ENCODE peak calls at places on chromosome 19, in five cellular contexts. One of them, this sample, is unnamed.

GRCh38 chr19:38134538-38135149 is 89.4 kb downstream of the DPF1 start:
- DNase-seq in esophagus squamous epithelium: no peak
- DNase-seq in right lobe of liver: no peak
- DNase-seq in H1: no peak
- DNase-seq in astrocyte: no peak
- DNase-seq in this sample: no peak

GRCh38 chr19:52981329-52981728 is 18.6 kb upstream of the ZNF816 start:
- DNase-seq in esophagus squamous epithelium: no peak
- DNase-seq in astrocyte: no peak
- DNase-seq in H1: no peak
- DNase-seq in right lobe of liver: no peak
- DNase-seq in this sample: no peak

GRCh38 chr19:50058425-50058824 is 32.6 kb downstream of the ZNF473 start:
- DNase-seq in right lobe of liver: no peak
- DNase-seq in esophagus squamous epithelium: no peak
- DNase-seq in H1: no peak
- DNase-seq in astrocyte: no peak
- DNase-seq in this sample: no peak

GRCh38 chr19:46611791-46612190 is 10.7 kb downstream of the CALM3 start:
- DNase-seq in H1: no peak
- DNase-seq in right lobe of liver: no peak
- DNase-seq in esophagus squamous epithelium: no peak
- DNase-seq in astrocyte: no peak
- DNase-seq in this sample: no peak

GRCh38 chr19:48656840-48657474 is 11.0 kb upstream of the CA11 start:
- DNase-seq in H1: no peak
- DNase-seq in astrocyte: peak; percentile 93
- DNase-seq in esophagus squamous epithelium: no peak
- DNase-seq in right lobe of liver: no peak
- DNase-seq in this sample: no peak

GRCh38 chr19:45145270-45146189 is 15.3 kb downstream of the NKPD1 start:
- DNase-seq in right lobe of liver: no peak
- DNase-seq in astrocyte: no peak
- DNase-seq in H1: no peak
- DNase-seq in esophagus squamous epithelium: no peak
- DNase-seq in this sample: no peak

GRCh38 chr19:10430505-10431253 is 10.3 kb downstream of the PDE4A start:
- DNase-seq in astrocyte: no peak
- DNase-seq in right lobe of liver: peak; percentile 66
- DNase-seq in H1: no peak
- DNase-seq in esophagus squamous epithelium: no peak
- DNase-seq in this sample: peak; percentile 76

GRCh38 chr19:53076984-53077383 is 26.2 kb downstream of the ZNF160 start:
- DNase-seq in right lobe of liver: peak; percentile 27
- DNase-seq in esophagus squamous epithelium: no peak
- DNase-seq in H1: peak; percentile 79
- DNase-seq in astrocyte: peak; percentile 12
- DNase-seq in this sample: peak; percentile 29

GRCh38 chr19:42529248-42529764 is 1.0 kb upstream of the CEACAM1 start:
- DNase-seq in right lobe of liver: peak; percentile 70
- DNase-seq in H1: peak; percentile 49
- DNase-seq in astrocyte: no peak
- DNase-seq in esophagus squamous epithelium: no peak
- DNase-seq in this sample: peak; percentile 68

GRCh38 chr19:33407716-33408115 is 34.2 kb downstream of the CEBPG start:
- DNase-seq in esophagus squamous epithelium: no peak
- DNase-seq in astrocyte: no peak
- DNase-seq in H1: no peak
- DNase-seq in right lobe of liver: peak; percentile 28
- DNase-seq in this sample: no peak

GRCh38 chr19:29188289-29188688 is 24.7 kb downstream of the UQCRFS1 start:
- DNase-seq in esophagus squamous epithelium: no peak
- DNase-seq in H1: no peak
- DNase-seq in astrocyte: no peak
- DNase-seq in right lobe of liver: no peak
- DNase-seq in this sample: no peak

GRCh38 chr19:38532939-38533338 is 84.8 kb downstream of the MAP4K1 start:
- DNase-seq in H1: no peak
- DNase-seq in astrocyte: no peak
- DNase-seq in esophagus squamous epithelium: no peak
- DNase-seq in right lobe of liver: no peak
- DNase-seq in this sample: no peak

GRCh38 chr19:51111606-51112005 is 3.4 kb upstream of the CTU1 start:
- DNase-seq in astrocyte: no peak
- DNase-seq in H1: no peak
- DNase-seq in esophagus squamous epithelium: no peak
- DNase-seq in right lobe of liver: no peak
- DNase-seq in this sample: no peak

GRCh38 chr19:44645407-44646048 is 1.8 kb downstream of the PVR start:
- DNase-seq in right lobe of liver: peak; percentile 7
- DNase-seq in astrocyte: no peak
- DNase-seq in esophagus squamous epithelium: no peak
- DNase-seq in H1: no peak
- DNase-seq in this sample: no peak

GRCh38 chr19:40165362-40165937 is 25.8 kb upstream of the MAP3K10 start:
- DNase-seq in H1: peak; percentile 61
- DNase-seq in right lobe of liver: peak; percentile 36
- DNase-seq in esophagus squamous epithelium: no peak
- DNase-seq in astrocyte: no peak
- DNase-seq in this sample: peak; percentile 27

GRCh38 chr19:46080561-46080960 is 39.8 kb upstream of the IGFL4 start:
- DNase-seq in right lobe of liver: peak; percentile 52
- DNase-seq in esophagus squamous epithelium: no peak
- DNase-seq in astrocyte: peak; percentile 100
- DNase-seq in H1: no peak
- DNase-seq in this sample: no peak

GRCh38 chr19:6480843-6481415 is 658 bp downstream of the DENND1C start:
- DNase-seq in astrocyte: no peak
- DNase-seq in right lobe of liver: no peak
- DNase-seq in H1: no peak
- DNase-seq in esophagus squamous epithelium: no peak
- DNase-seq in this sample: no peak

GRCh38 chr19:39701291-39701690 is 3.0 kb upstream of the LGALS14 start:
- DNase-seq in H1: no peak
- DNase-seq in astrocyte: no peak
- DNase-seq in esophagus squamous epithelium: no peak
- DNase-seq in right lobe of liver: no peak
- DNase-seq in this sample: no peak

GRCh38 chr19:8640402-8641004 is 10.1 kb downstream of the NFILZ start:
- DNase-seq in H1: no peak
- DNase-seq in esophagus squamous epithelium: no peak
- DNase-seq in astrocyte: no peak
- DNase-seq in right lobe of liver: peak; percentile 66
- DNase-seq in this sample: no peak

GRCh38 chr19:24063312-24063711 is 23.7 kb upstream of the ZNF254 start:
- DNase-seq in right lobe of liver: no peak
- DNase-seq in esophagus squamous epithelium: no peak
- DNase-seq in H1: no peak
- DNase-seq in astrocyte: no peak
- DNase-seq in this sample: no peak

GRCh38 chr19:34837262-34837661 is 64.2 kb upstream of the ZNF599 start:
- DNase-seq in esophagus squamous epithelium: no peak
- DNase-seq in astrocyte: no peak
- DNase-seq in right lobe of liver: no peak
- DNase-seq in H1: no peak
- DNase-seq in this sample: peak; percentile 46

GRCh38 chr19:34838753-34839431 is 65.9 kb upstream of the ZNF599 start:
- DNase-seq in astrocyte: no peak
- DNase-seq in esophagus squamous epithelium: no peak
- DNase-seq in right lobe of liver: peak; percentile 54
- DNase-seq in H1: peak; percentile 56
- DNase-seq in this sample: peak; percentile 29

GRCh38 chr19:34838248-34838647 is 65.2 kb upstream of the ZNF599 start:
- DNase-seq in right lobe of liver: no peak
- DNase-seq in astrocyte: no peak
- DNase-seq in H1: no peak
- DNase-seq in esophagus squamous epithelium: no peak
- DNase-seq in this sample: no peak

GRCh38 chr19:34844254-34844653 is 71.2 kb upstream of the ZNF599 start:
- DNase-seq in astrocyte: no peak
- DNase-seq in H1: no peak
- DNase-seq in right lobe of liver: no peak
- DNase-seq in esophagus squamous epithelium: no peak
- DNase-seq in this sample: no peak

GRCh38 chr19:34841780-34842179 is 68.8 kb upstream of the ZNF599 start:
- DNase-seq in esophagus squamous epithelium: no peak
- DNase-seq in astrocyte: no peak
- DNase-seq in H1: no peak
- DNase-seq in right lobe of liver: no peak
- DNase-seq in this sample: no peak
- H3K27ac ChIP-seq in esophagus squamous epithelium: no peak overlapping the region
- H3K27ac ChIP-seq in astrocyte: no peak overlapping the region
- H3K27ac ChIP-seq in H1: no peak overlapping the region
- H3K27ac ChIP-seq in right lobe of liver: no peak overlapping the region
- H3K27ac ChIP-seq in this sample: no peak overlapping the region

GRCh38 chr19:55490478-55491436 is 2.5 kb downstream of the SSC5D start:
- DNase-seq in right lobe of liver: no peak
- DNase-seq in astrocyte: no peak
- DNase-seq in H1: no peak
- DNase-seq in esophagus squamous epithelium: no peak
- DNase-seq in this sample: no peak
- H3K27ac ChIP-seq in right lobe of liver: no peak overlapping the region
- H3K27ac ChIP-seq in astrocyte: no peak overlapping the region
- H3K27ac ChIP-seq in H1: no peak overlapping the region
- H3K27ac ChIP-seq in esophagus squamous epithelium: peak overlapping the region; percentile 70
- H3K27ac ChIP-seq in this sample: no peak overlapping the region

DNA sequence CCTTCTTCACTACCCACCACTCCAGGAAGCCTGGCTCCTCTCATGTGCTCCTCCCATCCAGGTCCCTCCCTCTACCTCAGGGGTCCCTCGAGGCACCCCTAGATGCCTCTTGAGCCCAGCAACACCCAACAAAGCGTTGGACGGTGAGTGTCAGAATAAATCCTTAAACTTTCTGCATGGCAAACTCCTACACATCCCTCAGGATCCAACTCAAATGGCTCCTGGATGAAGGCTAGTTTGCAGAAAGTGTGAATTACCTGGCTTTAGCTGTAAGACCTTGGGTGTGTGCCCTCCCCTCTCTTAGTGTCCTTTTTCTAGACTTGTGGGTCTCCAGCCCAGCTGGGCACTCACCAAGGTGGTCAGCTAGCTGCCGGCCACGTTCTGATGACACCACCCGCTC is 5.4 kb downstream of the MPV17L2 start:
- DNase-seq in H1: no peak
- DNase-seq in right lobe of liver: no peak
- DNase-seq in astrocyte: no peak
- DNase-seq in esophagus squamous epithelium: no peak
- DNase-seq in this sample: no peak
- H3K27ac ChIP-seq in H1: no peak overlapping the region
- H3K27ac ChIP-seq in right lobe of liver: no peak overlapping the region
- H3K27ac ChIP-seq in astrocyte: no peak overlapping the region
- H3K27ac ChIP-seq in esophagus squamous epithelium: no peak overlapping the region
- H3K27ac ChIP-seq in this sample: no peak overlapping the region

GRCh38 chr19:938233-938923 is 12.5 kb downstream of the ARID3A start:
- DNase-seq in H1: no peak
- DNase-seq in right lobe of liver: no peak
- DNase-seq in astrocyte: no peak
- DNase-seq in esophagus squamous epithelium: no peak
- DNase-seq in this sample: no peak

GRCh38 chr19:941292-942132 is 15.7 kb downstream of the ARID3A start:
- DNase-seq in H1: no peak
- DNase-seq in esophagus squamous epithelium: no peak
- DNase-seq in right lobe of liver: no peak
- DNase-seq in astrocyte: no peak
- DNase-seq in this sample: no peak

GRCh38 chr19:940591-941291 is 14.9 kb downstream of the ARID3A start:
- DNase-seq in H1: no peak
- DNase-seq in esophagus squamous epithelium: no peak
- DNase-seq in astrocyte: peak; percentile 47
- DNase-seq in right lobe of liver: peak; percentile 88
- DNase-seq in this sample: peak; percentile 85

GRCh38 chr19:939439-939838 is 13.6 kb downstream of the ARID3A start:
- DNase-seq in H1: no peak
- DNase-seq in esophagus squamous epithelium: no peak
- DNase-seq in astrocyte: no peak
- DNase-seq in right lobe of liver: no peak
- DNase-seq in this sample: no peak

GRCh38 chr19:939922-940321 is 14.1 kb downstream of the ARID3A start:
- DNase-seq in astrocyte: no peak
- DNase-seq in H1: no peak
- DNase-seq in esophagus squamous epithelium: no peak
- DNase-seq in right lobe of liver: no peak
- DNase-seq in this sample: no peak
- H3K27ac ChIP-seq in astrocyte: no peak overlapping the region
- H3K27ac ChIP-seq in H1: no peak overlapping the region
- H3K27ac ChIP-seq in esophagus squamous epithelium: no peak overlapping the region
- H3K27ac ChIP-seq in right lobe of liver: no peak overlapping the region
- H3K27ac ChIP-seq in this sample: peak overlapping the region; percentile 94

GRCh38 chr19:35206855-35207254 is 21.7 kb downstream of the FAM187B start:
- DNase-seq in esophagus squamous epithelium: no peak
- DNase-seq in right lobe of liver: no peak
- DNase-seq in astrocyte: no peak
- DNase-seq in H1: no peak
- DNase-seq in this sample: no peak
- H3K27ac ChIP-seq in esophagus squamous epithelium: peak overlapping the region; percentile 71
- H3K27ac ChIP-seq in right lobe of liver: no peak overlapping the region
- H3K27ac ChIP-seq in astrocyte: no peak overlapping the region
- H3K27ac ChIP-seq in H1: no peak overlapping the region
- H3K27ac ChIP-seq in this sample: no peak overlapping the region

GRCh38 chr19:35379992-35380391 is 9.1 kb downstream of the GPR42 start:
- DNase-seq in astrocyte: no peak
- DNase-seq in H1: no peak
- DNase-seq in esophagus squamous epithelium: no peak
- DNase-seq in right lobe of liver: no peak
- DNase-seq in this sample: no peak

GRCh38 chr19:35381926-35382325 is 11.1 kb downstream of the GPR42 start:
- DNase-seq in H1: no peak
- DNase-seq in astrocyte: no peak
- DNase-seq in esophagus squamous epithelium: no peak
- DNase-seq in right lobe of liver: no peak
- DNase-seq in this sample: no peak

GRCh38 chr19:35381318-35381717 is 10.4 kb downstream of the GPR42 start:
- DNase-seq in right lobe of liver: no peak
- DNase-seq in esophagus squamous epithelium: no peak
- DNase-seq in H1: no peak
- DNase-seq in astrocyte: no peak
- DNase-seq in this sample: no peak

GRCh38 chr19:35378356-35378755 is 7.5 kb downstream of the GPR42 start:
- DNase-seq in astrocyte: no peak
- DNase-seq in right lobe of liver: no peak
- DNase-seq in H1: no peak
- DNase-seq in esophagus squamous epithelium: no peak
- DNase-seq in this sample: no peak

GRCh38 chr19:35380450-35381124 is 9.7 kb downstream of the GPR42 start:
- DNase-seq in esophagus squamous epithelium: no peak
- DNase-seq in astrocyte: no peak
- DNase-seq in H1: no peak
- DNase-seq in right lobe of liver: peak; percentile 27
- DNase-seq in this sample: no peak
- H3K27ac ChIP-seq in esophagus squamous epithelium: no peak overlapping the region
- H3K27ac ChIP-seq in astrocyte: no peak overlapping the region
- H3K27ac ChIP-seq in H1: no peak overlapping the region
- H3K27ac ChIP-seq in right lobe of liver: no peak overlapping the region
- H3K27ac ChIP-seq in this sample: no peak overlapping the region

This sample was measured in pancreas.